ENCODE peak calls at places on chromosome 1, in six cellular contexts. F is neuronal stem cell, D is trophoblast cell, J is mesendoderm, X is H1, A is IMR-90. T is an unnamed sample. For H3K4me1, the result is how much of the 10 kb centered on the place peaks cover.

GRCh38 chr1:75135829-75136142 is 1.6 kb downstream of the LHX8 start:
- DNase-seq in F (peak), D (no peak), J (peak), X (no peak), A (no peak), T (no peak)

GRCh38 chr1:52674497-52675384 is 23.4 kb downstream of the COA7 start:
- DNase-seq in F (no peak), D (peak), J (peak), X (no peak), A (peak), T (no peak)

GRCh38 chr1:54577612-54578011 is 29.6 kb downstream of the ACOT11 start:
- DNase-seq in F (no peak), D (peak), J (no peak), X (no peak), A (peak), T (no peak)

GRCh38 chr1:100440075-100440809 is 87.9 kb downstream of the CDC14A start:
- DNase-seq in F (no peak), D (peak), J (peak), X (no peak), A (no peak), T (no peak)

GRCh38 chr1:87331319-87332269 is 2.9 kb downstream of the LMO4 start:
- DNase-seq in F (peak), D (peak), J (peak), X (peak), A (peak), T (peak)

GRCh38 chr1:174968750-174969244 is 30.9 kb upstream of the CACYBP start:
- DNase-seq in F (no peak), D (peak), J (no peak), X (no peak), A (peak), T (no peak)

GRCh38 chr1:238647877-238648276 is 738.5 kb upstream of the CHRM3 start:
- DNase-seq in F (peak), D (peak), J (peak), X (peak), A (peak), T (peak)

GRCh38 chr1:61504305-61504704 is 220.6 kb downstream of the TM2D1 start:
- DNase-seq in F (no peak), D (no peak), J (no peak), X (no peak), A (no peak), T (no peak)

GRCh38 chr1:2232916-2233438 is 4.9 kb downstream of the SKI start:
- DNase-seq in F (no peak), D (peak), J (no peak), X (no peak), A (no peak), T (peak)

GRCh38 chr1:232974971-232975370 is 24.6 kb downstream of the NTPCR start:
- DNase-seq in F (no peak), D (no peak), J (no peak), X (no peak), A (peak), T (no peak)

GRCh38 chr1:246199086-246199485 is 308.0 kb downstream of the SMYD3 start:
- DNase-seq in F (no peak), D (peak), J (no peak), X (no peak), A (no peak), T (no peak)

GRCh38 chr1:171122299-171122698 is 31.6 kb downstream of the FMO3 start:
- DNase-seq in F (no peak), D (no peak), J (no peak), X (no peak), A (no peak), T (no peak)

GRCh38 chr1:51998007-51998406 is 7.5 kb upstream of the RAB3B start:
- DNase-seq in F (no peak), D (no peak), J (peak), X (no peak), A (no peak), T (peak)

GRCh38 chr1:172551279-172551678 is 18.3 kb downstream of the SUCO start:
- DNase-seq in F (no peak), D (peak), J (no peak), X (no peak), A (no peak), T (no peak)

GRCh38 chr1:172343246-172344099 is 77.0 kb upstream of the C1orf105 start:
- DNase-seq in F (no peak), D (peak), J (no peak), X (no peak), A (peak), T (no peak)

GRCh38 chr1:119081705-119082104 is 58.7 kb downstream of the WARS2 start:
- DNase-seq in F (no peak), D (no peak), J (no peak), X (no peak), A (no peak), T (no peak)

GRCh38 chr1:25727819-25728286 is 72.1 kb upstream of the SELENON start:
- DNase-seq in F (no peak), D (no peak), J (peak), X (no peak), A (peak), T (no peak)

GRCh38 chr1:229509576-229509975 is 1.4 kb upstream of the NUP133 start:
- DNase-seq in F (no peak), D (no peak), J (no peak), X (no peak), A (peak), T (no peak)

GRCh38 chr1:30525980-30526651 is 197.3 kb downstream of the MATN1 start:
- DNase-seq in F (no peak), D (no peak), J (peak), X (no peak), A (peak), T (no peak)

GRCh38 chr1:209431402-209431801 is 152.1 kb upstream of the CAMK1G start:
- DNase-seq in F (no peak), D (no peak), J (no peak), X (no peak), A (no peak), T (no peak)

GRCh38 chr1:209430107-209430506 is 153.4 kb upstream of the CAMK1G start:
- DNase-seq in F (no peak), D (no peak), J (no peak), X (no peak), A (no peak), T (no peak)

GRCh38 chr1:209432443-209432825 is 151.1 kb upstream of the CAMK1G start:
- DNase-seq in F (no peak), D (no peak), J (no peak), X (no peak), A (no peak), T (no peak)

GRCh38 chr1:209431813-209432442 is 151.6 kb upstream of the CAMK1G start:
- DNase-seq in F (no peak), D (no peak), J (no peak), X (no peak), A (no peak), T (no peak)

DNA sequence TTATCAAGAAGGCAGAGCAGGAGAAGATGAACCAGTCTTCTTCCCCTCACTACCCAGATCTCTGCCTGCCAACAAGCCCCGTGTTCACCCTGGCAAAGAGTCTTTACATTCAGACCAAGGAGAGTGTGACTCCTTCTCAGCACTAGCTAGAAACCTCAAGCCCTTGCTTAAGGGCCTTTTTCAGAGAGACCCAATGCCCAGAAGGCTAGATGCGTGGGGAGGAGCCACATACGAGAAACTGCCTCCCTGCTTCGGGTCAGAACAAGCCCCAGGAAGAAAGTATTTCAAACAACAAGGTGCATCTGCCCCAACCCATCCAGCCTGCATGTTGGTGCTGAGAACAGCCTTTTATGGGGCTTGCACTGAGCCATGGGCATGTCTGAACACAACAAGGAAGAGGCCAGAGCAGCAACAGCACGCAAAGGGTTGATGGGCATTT is 152.7 kb upstream of the CAMK1G start:
- DNase-seq in F (no peak), D (no peak), J (no peak), X (no peak), A (no peak), T (no peak)
- H3K4me1 ChIP-seq in F (under half), D (under half), J (under half), X (under half), A (under half), T (under half)

GRCh38 chr1:97433094-97433493 is 487.7 kb downstream of the DPYD start:
- DNase-seq in F (no peak), D (no peak), J (no peak), X (no peak), A (no peak), T (no peak)
- H4K8ac ChIP-seq in F (no peak), D (no peak), J (no peak), X (no peak), A (peak), T (no peak)

GRCh38 chr1:154865442-154866256 is 4.4 kb downstream of the KCNN3 start:
- DNase-seq in F (no peak), D (no peak), J (no peak), X (no peak), A (no peak), T (no peak)
- H3K4me1 ChIP-seq in F (under half), D (under half), J (under half), X (under half), A (under half), T (under half)

DNA sequence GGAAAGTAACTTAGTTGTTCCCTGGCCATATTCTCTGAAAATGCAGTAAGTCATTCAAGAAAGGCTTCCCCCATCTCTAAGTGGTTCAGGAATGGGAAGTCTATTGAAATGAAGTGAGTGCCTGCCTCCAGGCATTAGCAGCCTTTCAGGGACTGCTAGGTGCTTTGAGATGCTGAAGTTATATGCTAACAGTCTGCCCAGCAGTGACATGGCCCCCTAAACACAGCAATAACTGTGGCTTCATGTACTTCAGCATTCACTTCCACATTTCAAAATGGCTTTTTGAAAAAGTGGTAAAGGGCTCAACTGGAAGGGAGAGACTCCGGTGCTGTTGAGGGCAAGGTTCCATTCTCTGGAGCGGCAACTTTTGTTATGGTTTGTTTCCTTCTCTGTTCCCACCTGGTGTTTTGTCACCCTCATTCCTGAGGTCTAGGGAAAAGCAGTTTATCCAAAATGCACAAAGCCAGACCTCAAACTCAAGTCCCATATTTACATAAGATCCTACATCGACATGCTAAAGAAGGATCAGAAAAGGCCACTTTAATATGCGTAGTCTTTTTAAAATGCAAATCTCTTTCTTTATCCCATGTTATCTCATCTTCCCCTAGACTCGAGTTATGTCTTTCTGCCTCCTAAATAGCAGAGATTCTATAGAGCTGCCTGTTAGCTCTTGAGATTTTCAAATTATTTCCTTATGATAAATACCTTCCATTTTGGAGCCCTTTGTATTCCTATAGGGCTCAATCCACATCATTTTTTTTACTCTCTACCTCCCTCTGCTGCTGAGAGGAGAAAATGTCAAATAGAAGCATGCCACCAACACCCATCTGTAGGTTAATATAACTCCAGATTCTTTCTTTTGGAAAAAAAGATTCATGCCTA is 34.2 kb upstream of the LRRC8C start:
- DNase-seq in F (peak), D (peak), J (peak), X (no peak), A (peak), T (no peak)
- H4K8ac ChIP-seq in F (no peak), D (no peak), J (no peak), X (no peak), A (no peak), T (no peak)

T was measured in H9.